ENCODE peak calls at places on chromosome 5, in eight cellular contexts. N is OCI-LY7, F is pancreas, L is sigmoid colon, A is upper lobe of right lung, Z is left ventricle myocardium inferior, C is Panc1, B is GM23338. O is an unnamed sample.

GRCh38 chr5:1751864-1752822 is 47.5 kb downstream of the MRPL36 start:
- DNase-seq in A (peak; percentile 42), F (no peak), N (no peak), L (peak; percentile 29), C (no peak), B (no peak), Z (no peak), O (peak; percentile 21)

GRCh38 chr5:25963251-25964008 is 1075.0 kb downstream of the CDH9 start:
- DNase-seq in A (no peak), F (no peak), B (no peak), Z (peak; percentile 16), N (no peak), L (no peak), C (no peak), O (no peak)

GRCh38 chr5:10762178-10762775 is 1.2 kb upstream of the DAP start:
- DNase-seq in A (peak; percentile 73), Z (peak; percentile 48), B (no peak), N (no peak), C (no peak), F (no peak), L (peak; percentile 78), O (peak; percentile 76)

GRCh38 chr5:36442796-36443195 is 141.1 kb upstream of the RANBP3L start:
- DNase-seq in Z (no peak), N (no peak), C (no peak), L (no peak), B (no peak), F (no peak), A (no peak), O (no peak)

GRCh38 chr5:10337986-10338385 is 15.5 kb upstream of the MARCHF6 start:
- DNase-seq in B (no peak), A (no peak), F (no peak), L (no peak), N (no peak), C (no peak), Z (no peak), O (no peak)

GRCh38 chr5:39021413-39021812 is 52.8 kb downstream of the RICTOR start:
- DNase-seq in F (no peak), A (no peak), Z (no peak), C (no peak), N (no peak), L (no peak), B (peak; percentile 62), O (no peak)

GRCh38 chr5:55869847-55870246 is 18.7 kb downstream of the IL31RA start:
- DNase-seq in B (no peak), L (no peak), N (no peak), Z (no peak), C (no peak), A (no peak), F (no peak), O (no peak)

GRCh38 chr5:118968925-118969375 is 19.4 kb downstream of the DTWD2 start:
- DNase-seq in Z (no peak), B (no peak), C (no peak), A (no peak), N (no peak), F (peak; percentile 23), L (no peak), O (no peak)

GRCh38 chr5:78920604-78921003 is 64.5 kb downstream of the ARSB start:
- DNase-seq in F (no peak), N (peak; percentile 43), A (no peak), B (peak; percentile 36), C (no peak), L (no peak), Z (no peak), O (no peak)

GRCh38 chr5:114362977-114363721 is 1.3 kb downstream of the KCNN2 start:
- DNase-seq in B (peak; percentile 43), F (no peak), C (no peak), N (no peak), A (no peak), Z (no peak), L (no peak), O (no peak)

GRCh38 chr5:14038341-14038959 is 94.0 kb upstream of the DNAH5 start:
- DNase-seq in L (no peak), Z (no peak), F (no peak), N (no peak), C (peak; percentile 88), A (no peak), B (no peak), O (no peak)

GRCh38 chr5:142860291-142860690 is 90.1 kb downstream of the ARHGAP26 start:
- DNase-seq in C (no peak), A (no peak), F (no peak), B (no peak), N (no peak), L (no peak), Z (no peak), O (no peak)

GRCh38 chr5:83285661-83286398 is 185.7 kb upstream of the VCAN start:
- DNase-seq in Z (no peak), N (no peak), C (no peak), F (no peak), L (no peak), A (no peak), B (no peak), O (no peak)

GRCh38 chr5:157594675-157595074 is 19.1 kb upstream of the ADAM19 start:
- DNase-seq in Z (no peak), N (no peak), C (no peak), F (no peak), L (no peak), A (no peak), B (no peak), O (no peak)

GRCh38 chr5:118956727-118957126 is 31.6 kb downstream of the DTWD2 start:
- DNase-seq in B (peak; percentile 49), F (no peak), N (peak; percentile 16), Z (no peak), C (no peak), A (no peak), L (no peak), O (no peak)

DNA sequence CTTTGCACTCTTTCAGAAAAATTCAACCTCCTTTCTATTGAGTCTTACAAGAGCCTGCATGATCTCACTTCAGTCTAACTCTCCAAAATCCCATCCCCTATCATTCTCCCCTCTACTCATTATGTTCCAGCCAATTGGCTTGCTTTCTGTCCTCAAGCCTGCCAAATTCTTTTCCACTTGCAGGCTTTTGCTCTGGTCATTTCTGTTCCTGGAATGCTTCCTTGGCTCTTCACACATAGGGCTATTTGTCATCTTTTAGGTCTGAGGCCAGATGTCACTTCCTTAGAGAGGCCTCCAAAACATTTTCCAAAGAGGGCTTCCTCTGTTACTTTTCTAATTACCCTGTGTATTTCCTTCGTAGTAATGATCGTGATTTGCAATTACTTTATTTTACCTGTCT is 11.8 kb upstream of the CHD1 start:
- DNase-seq in L (no peak), C (no peak), B (peak; percentile 12), Z (no peak), N (no peak), A (no peak), F (no peak), O (no peak)
- H3K4me1 ChIP-seq in L (no peaks in the 10 kb centered on the region), C (no peaks in the 10 kb centered on the region), B (peaks cover 25% of the 10 kb centered on the region), Z (peaks cover 84% of the 10 kb centered on the region), N (no peaks in the 10 kb centered on the region), A (peaks cover 11% of the 10 kb centered on the region), F (peaks cover 4% of the 10 kb centered on the region), O (peaks cover 30% of the 10 kb centered on the region)

DNA sequence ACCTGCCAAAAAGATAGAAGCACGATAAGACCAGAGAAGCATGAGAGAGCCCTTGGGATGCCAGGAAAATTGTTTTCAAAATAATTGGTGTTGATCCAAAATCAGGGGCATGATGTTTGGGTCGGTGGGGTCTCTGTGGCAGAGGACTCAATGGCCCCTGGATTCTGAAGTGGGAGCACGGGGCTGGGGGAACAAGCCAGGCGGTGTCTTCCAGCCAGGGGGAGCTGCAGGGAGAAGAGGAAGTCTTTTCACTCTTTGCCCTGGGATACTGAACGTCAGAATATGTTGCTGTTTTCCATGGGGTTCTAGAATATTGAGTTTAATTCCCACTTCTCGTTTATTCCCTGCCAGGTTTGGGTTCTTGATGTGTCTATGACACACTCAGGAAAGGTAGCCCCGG is 20.4 kb downstream of the TSPAN17 start:
- DNase-seq in A (no peak), L (no peak), F (no peak), C (no peak), B (peak; percentile 30), N (no peak), Z (no peak), O (no peak)
- TF ChIP-seq CTCF in A (no peak), L (no peak), F (no peak), C (no peak), B (peak; percentile 47), N (no peak), Z (no peak), O (no peak)

GRCh38 chr5:54740141-54740540 is 222.6 kb downstream of the SNX18 start:
- DNase-seq in Z (no peak), C (no peak), A (no peak), F (no peak), L (no peak), B (no peak), N (no peak), O (no peak)
- H3K4me1 ChIP-seq in Z (peaks cover 33% of the 10 kb centered on the region), C (no peaks in the 10 kb centered on the region), A (peaks cover 23% of the 10 kb centered on the region), F (peaks cover 4% of the 10 kb centered on the region), L (no peaks in the 10 kb centered on the region), B (peaks cover 12% of the 10 kb centered on the region), N (peaks cover 8% of the 10 kb centered on the region), O (peaks cover 39% of the 10 kb centered on the region)

GRCh38 chr5:176817864-176818377 is 7.6 kb downstream of the UNC5A start:
- DNase-seq in F (no peak), A (no peak), N (no peak), B (peak; percentile 83), C (no peak), Z (no peak), L (no peak), O (no peak)
- TF ChIP-seq CTCF in F (no peak), A (peak; percentile 18), N (peak; percentile 22), B (peak; percentile 70), C (peak; percentile 87), Z (peak; percentile 36), L (no peak), O (no peak)

GRCh38 chr5:171961117-171961516 is 45.3 kb downstream of the FBXW11 start:
- DNase-seq in B (no peak), N (no peak), A (no peak), Z (no peak), C (no peak), F (no peak), L (no peak), O (no peak)
- H3K4me1 ChIP-seq in B (peaks cover 50% of the 10 kb centered on the region), N (peaks cover 6% of the 10 kb centered on the region), A (peaks cover 49% of the 10 kb centered on the region), Z (peaks cover 95% of the 10 kb centered on the region), C (peaks cover 73% of the 10 kb centered on the region), F (peaks cover 60% of the 10 kb centered on the region), L (no peaks in the 10 kb centered on the region), O (peaks cover 68% of the 10 kb centered on the region)

GRCh38 chr5:7897014-7897600 is 28.2 kb downstream of the MTRR start:
- DNase-seq in C (no peak), N (no peak), L (no peak), Z (no peak), B (peak; percentile 43), A (no peak), F (no peak), O (no peak)
- TF ChIP-seq CTCF in C (peak; percentile 39), N (peak; percentile 67), L (no peak), Z (peak; percentile 7), B (peak; percentile 64), A (no peak), F (no peak), O (no peak)

O was measured in lower lobe of right lung.